ENCODE peak calls at places on chromosome X, in eight cellular contexts. S is putamen; H is CMK; C is activated T-cell treated with anti-CD3 and anti-CD28 coated beads, Interleukin-2, amount 50 U/mL, for 72 hours; G is activated CD4-positive, alpha-beta T cell treated with anti-CD3 and anti-CD28 coated beads, Interleukin-2, amount 10 ng/mL, durations not matched to agents 7 days and 5 days; D is uterus; U is osteocyte; F is naive thymus-derived CD4-positive, alpha-beta T cell. P is an unnamed sample.

GRCh38 chrX:21873063-21873785 is 17.4 kb downstream of the YY2 start:
- DNase-seq in S (no peak), H (no peak), C (no peak), G (no peak), D (no peak), U (no peak), F (no peak), P (no peak)

GRCh38 chrX:25020391-25021131 is 4.8 kb upstream of the ARX start:
- DNase-seq in S (no peak), H (no peak), C (peak), G (peak), D (no peak), U (no peak), F (no peak), P (peak)

GRCh38 chrX:38117485-38117884 is 103.2 kb downstream of the SRPX start:
- DNase-seq in S (no peak), H (no peak), C (no peak), G (no peak), D (no peak), U (no peak), F (no peak), P (peak)

GRCh38 chrX:100090931-100091330 is 319.1 kb downstream of the PCDH19 start:
- DNase-seq in S (no peak), H (no peak), C (no peak), G (no peak), D (no peak), U (no peak), F (no peak), P (no peak)

GRCh38 chrX:99722094-99722493 is 688.0 kb downstream of the PCDH19 start:
- DNase-seq in S (no peak), H (no peak), C (no peak), G (no peak), D (no peak), U (no peak), F (no peak), P (no peak)

GRCh38 chrX:130285069-130285620 is 16.4 kb upstream of the ZNF280C start:
- DNase-seq in S (no peak), H (no peak), C (no peak), G (no peak), D (no peak), U (no peak), F (no peak), P (no peak)

GRCh38 chrX:56728321-56728720 is 722 bp upstream of the NBDY start:
- DNase-seq in S (peak), H (no peak), C (no peak), G (no peak), D (no peak), U (no peak), F (no peak), P (peak)

GRCh38 chrX:129632443-129632842 is 22.3 kb downstream of the APLN start:
- DNase-seq in S (no peak), H (no peak), C (no peak), G (no peak), D (no peak), U (no peak), F (no peak), P (no peak)

GRCh38 chrX:77422886-77423648 is 24.1 kb upstream of the FGF16 start:
- DNase-seq in S (no peak), H (no peak), C (no peak), G (no peak), D (no peak), U (no peak), F (no peak), P (no peak)

GRCh38 chrX:101071585-101071984 is 7.1 kb upstream of the TMEM35A start:
- DNase-seq in S (no peak), H (no peak), C (no peak), G (no peak), D (no peak), U (no peak), F (no peak), P (no peak)

GRCh38 chrX:129823115-129823514 is 20.6 kb downstream of the ZDHHC9 start:
- DNase-seq in S (no peak), H (no peak), C (peak), G (peak), D (peak), U (no peak), F (peak), P (peak)

GRCh38 chrX:103730746-103731508 is 20.2 kb downstream of the TMEM31 start:
- DNase-seq in S (no peak), H (no peak), C (no peak), G (no peak), D (no peak), U (no peak), F (no peak), P (no peak)

GRCh38 chrX:119041175-119041574 is 31.6 kb upstream of the CT47C1 start:
- DNase-seq in S (no peak), H (no peak), C (no peak), G (no peak), D (peak), U (no peak), F (no peak), P (no peak)

GRCh38 chrX:125439194-125439849 is 119.7 kb downstream of the TEX13C start:
- DNase-seq in S (no peak), H (peak), C (no peak), G (no peak), D (no peak), U (no peak), F (no peak), P (no peak)

P was measured in RPMI8226.